ENCODE peak calls at places on chromosomes 1 and 21, in eight cellular contexts. A is WTC11; D is central memory CD4-positive, alpha-beta T cell; B is 8988T; P is mucosa of gallbladder; C is NCI-H1048; T is tibial nerve; W is H54. Y is an unnamed sample.

GRCh38 chr1:186884266-186884665 is 55.5 kb downstream of the PLA2G4A start:
- DNase-seq in A (no peak), D (no peak), B (no peak), P (no peak), C (no peak), T (no peak), W (no peak), Y (no peak)

GRCh38 chr1:156807627-156808026 is 9.0 kb downstream of the SH2D2A start:
- DNase-seq in A (no peak), D (no peak), B (no peak), P (no peak), C (no peak), T (no peak), W (no peak), Y (no peak)

GRCh38 chr1:1836119-1836518 is 54.8 kb downstream of the GNB1 start:
- DNase-seq in A (no peak), D (no peak), B (no peak), P (no peak), C (no peak), T (no peak), W (no peak), Y (no peak)

GRCh38 chr1:183070923-183071618 is 47.9 kb downstream of the LAMC1 start:
- DNase-seq in A (no peak), D (no peak), B (no peak), P (no peak), C (peak), T (no peak), W (peak), Y (peak)

GRCh38 chr21:42154237-42155044 is 64.5 kb upstream of the ABCG1 start:
- DNase-seq in A (no peak), D (no peak), B (no peak), P (no peak), C (no peak), T (no peak), W (no peak), Y (no peak)

GRCh38 chr1:37633950-37634553 is 640 bp downstream of the RSPO1 start:
- DNase-seq in A (peak), D (no peak), B (no peak), P (no peak), C (no peak), T (no peak), W (no peak), Y (no peak)

GRCh38 chr1:208098758-208099157 is 145.4 kb downstream of the PLXNA2 start:
- DNase-seq in A (no peak), D (no peak), B (no peak), P (no peak), C (no peak), T (no peak), W (no peak), Y (no peak)

GRCh38 chr21:42505090-42505726 is 8.4 kb upstream of the SLC37A1 start:
- DNase-seq in A (no peak), D (no peak), B (no peak), P (no peak), C (no peak), T (no peak), W (no peak), Y (no peak)

GRCh38 chr1:232922475-232922874 is 27.9 kb upstream of the NTPCR start:
- DNase-seq in A (no peak), D (no peak), B (no peak), P (no peak), C (no peak), T (no peak), W (no peak), Y (peak)

GRCh38 chr1:226643167-226643566 is 94.6 kb downstream of the STUM start:
- DNase-seq in A (no peak), D (no peak), B (no peak), P (no peak), C (no peak), T (no peak), W (peak), Y (peak)

GRCh38 chr1:5814046-5814619 is 178.1 kb downstream of the NPHP4 start:
- DNase-seq in A (no peak), D (no peak), B (no peak), P (no peak), C (no peak), T (no peak), W (no peak), Y (no peak)

GRCh38 chr1:41807390-41807789 is 111.3 kb downstream of the HIVEP3 start:
- DNase-seq in A (no peak), D (no peak), B (no peak), P (no peak), C (no peak), T (no peak), W (no peak), Y (no peak)

GRCh38 chr1:8283058-8283884 is 34.6 kb upstream of the SLC45A1 start:
- DNase-seq in A (no peak), D (no peak), B (no peak), P (no peak), C (no peak), T (no peak), W (no peak), Y (no peak)

GRCh38 chr21:45905196-45905595 is 76.4 kb upstream of the COL6A1 start:
- DNase-seq in A (no peak), D (no peak), B (no peak), P (no peak), C (no peak), T (no peak), W (no peak), Y (no peak)

GRCh38 chr1:180253585-180254495 is 23.8 kb downstream of the LHX4 start:
- DNase-seq in A (no peak), D (no peak), B (no peak), P (no peak), C (no peak), T (no peak), W (no peak), Y (no peak)

GRCh38 chr1:27192039-27192529 is 37.2 kb upstream of the SLC9A1 start:
- DNase-seq in A (no peak), D (no peak), B (no peak), P (peak), C (no peak), T (no peak), W (peak), Y (no peak)

Y was measured in choroid plexus epithelial cell.